ENCODE peak calls at places on chromosomes 12 and 14, in five cellular contexts. N is right lobe of liver; D is esophagus squamous epithelium; U is lung; T is CD8-positive, alpha-beta T cell. A is an unnamed sample.

GRCh38 chr12:74033531-74033930 is 504.1 kb upstream of the ATXN7L3B start:
- DNase-seq in N (no peak), D (no peak), U (no peak), T (no peak), A (no peak)

GRCh38 chr12:25269701-25270100 is 19.0 kb upstream of the KRAS start:
- DNase-seq in N (no peak), D (no peak), U (no peak), T (no peak), A (no peak)

GRCh38 chr12:52686063-52686462 is 5.9 kb upstream of the KRT1 start:
- DNase-seq in N (no peak), D (no peak), U (no peak), T (no peak), A (no peak)

GRCh38 chr12:29286081-29286800 is 94.7 kb downstream of the ERGIC2 start:
- DNase-seq in N (no peak), D (no peak), U (no peak), T (no peak), A (no peak)

GRCh38 chr12:4030938-4031702 is 157.9 kb upstream of the PARP11 start:
- DNase-seq in N (peak; percentile 75), D (peak; percentile 24), U (peak; percentile 92), T (peak; percentile 70), A (peak; percentile 70)

GRCh38 chr12:75545636-75546035 is 34.2 kb upstream of the KRR1 start:
- DNase-seq in N (no peak), D (no peak), U (no peak), T (no peak), A (no peak)

GRCh38 chr12:54357802-54358619 is 6.3 kb downstream of the GPR84 start:
- DNase-seq in N (no peak), D (no peak), U (no peak), T (peak; percentile 41), A (no peak)

GRCh38 chr12:130826151-130826801 is 12.8 kb downstream of the STX2 start:
- DNase-seq in N (no peak), D (no peak), U (peak; percentile 62), T (peak; percentile 79), A (peak; percentile 64)

GRCh38 chr14:34368971-34369665 is 92.9 kb downstream of the SPTSSA start:
- DNase-seq in N (no peak), D (no peak), U (no peak), T (no peak), A (no peak)

GRCh38 chr12:3099146-3099545 is 22.0 kb downstream of the TSPAN9 start:
- DNase-seq in N (no peak), D (no peak), U (no peak), T (no peak), A (no peak)

GRCh38 chr12:121441555-121441954 is 41.6 kb downstream of the RNF34 start:
- DNase-seq in N (no peak), D (no peak), U (no peak), T (no peak), A (no peak)

GRCh38 chr12:49233842-49234526 is 30.9 kb upstream of the TUBA1C start:
- DNase-seq in N (peak; percentile 65), D (peak; percentile 55), U (peak; percentile 74), T (no peak), A (no peak)

GRCh38 chr12:6570264-6570887 is 2.3 kb upstream of the NOP2 start:
- DNase-seq in N (no peak), D (no peak), U (no peak), T (peak; percentile 40), A (no peak)

GRCh38 chr14:54085137-54085810 is 128.6 kb upstream of the BMP4 start:
- DNase-seq in N (no peak), D (no peak), U (no peak), T (no peak), A (no peak)

GRCh38 chr12:53989227-53990113 is 4.5 kb downstream of the HOXC10 start:
- DNase-seq in N (no peak), D (no peak), U (no peak), T (no peak), A (no peak)

GRCh38 chr14:68140111-68140741 is 320.6 kb downstream of the RAD51B start:
- DNase-seq in N (no peak), D (no peak), U (peak; percentile 44), T (no peak), A (no peak)

GRCh38 chr14:68141531-68142088 is 322.0 kb downstream of the RAD51B start:
- DNase-seq in N (no peak), D (no peak), U (no peak), T (no peak), A (no peak)

GRCh38 chr14:68140801-68141200 is 321.2 kb downstream of the RAD51B start:
- DNase-seq in N (no peak), D (no peak), U (no peak), T (no peak), A (no peak)

GRCh38 chr14:68137704-68138619 is 318.4 kb downstream of the RAD51B start:
- DNase-seq in N (no peak), D (no peak), U (peak; percentile 38), T (no peak), A (peak; percentile 64)

DNA sequence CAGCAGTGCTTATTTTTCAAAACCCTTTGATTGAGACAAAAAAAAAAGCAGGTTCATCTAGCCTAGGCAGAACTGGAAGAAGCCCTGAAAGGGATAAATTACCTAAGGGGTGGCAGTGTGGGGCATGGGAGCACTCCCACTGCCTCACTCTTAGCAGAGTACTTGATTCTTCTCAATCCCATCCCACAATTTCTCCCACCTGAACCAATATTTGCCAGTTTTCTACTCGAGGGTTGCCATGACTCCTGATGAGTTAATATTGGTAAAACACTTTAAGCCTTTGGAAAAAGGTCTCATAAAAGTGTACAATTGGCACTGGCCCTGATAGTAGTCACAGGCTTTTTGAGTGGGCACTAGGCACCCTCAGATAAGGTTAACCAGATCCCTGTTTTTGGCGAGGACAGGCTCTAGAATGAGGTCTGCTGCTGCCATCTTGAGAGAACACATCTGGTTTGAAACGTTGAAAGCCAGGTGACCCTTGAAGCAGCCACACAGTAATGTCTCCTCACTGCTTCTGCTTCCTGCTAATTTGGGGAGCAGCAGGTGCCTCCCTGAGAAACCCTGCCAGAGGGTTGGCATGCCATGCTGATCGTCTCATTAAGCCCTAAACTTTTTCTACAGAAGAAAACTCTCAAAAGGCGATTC is 320.0 kb downstream of the RAD51B start:
- DNase-seq in N (no peak), D (no peak), U (no peak), T (no peak), A (no peak)
- H3K4me1 ChIP-seq in N (peaks cover 8% of the 10 kb centered on the region), D (peaks cover 53% of the 10 kb centered on the region), U (peaks cover 10% of the 10 kb centered on the region), T (peaks cover 11% of the 10 kb centered on the region), A (no peaks in the 10 kb centered on the region)

GRCh38 chr14:90062852-90063539 is 1.2 kb downstream of the KCNK13 start:
- DNase-seq in N (no peak), D (no peak), U (no peak), T (no peak), A (no peak)
- H3K27me3 ChIP-seq in N (peaks cover 12% of the 10 kb centered on the region), D (peaks cover 13% of the 10 kb centered on the region), U (peaks cover 14% of the 10 kb centered on the region), T (peaks cover 9% of the 10 kb centered on the region), A (peaks cover 33% of the 10 kb centered on the region)

DNA sequence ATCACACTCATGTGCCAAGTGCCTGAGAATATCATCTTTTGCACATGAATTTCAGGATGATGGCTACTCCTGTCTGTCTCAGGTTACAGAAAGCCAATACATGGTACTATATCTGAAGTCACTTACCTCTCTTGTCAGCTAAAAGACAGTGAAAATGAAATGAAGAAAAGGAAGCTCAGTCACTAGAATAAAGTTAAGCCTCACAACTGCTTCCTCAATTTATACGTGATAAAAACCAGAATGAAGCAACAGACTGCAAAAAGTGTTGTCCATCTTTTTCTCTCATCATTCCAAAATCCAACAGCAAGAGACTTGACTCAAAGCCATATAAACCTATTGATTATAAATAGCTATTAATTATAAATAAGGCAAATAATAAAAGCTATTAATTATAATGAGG is 10.2 kb downstream of the NIN start:
- DNase-seq in N (no peak), D (no peak), U (no peak), T (no peak), A (no peak)
- H3K4me1 ChIP-seq in N (peaks cover 14% of the 10 kb centered on the region), D (peaks cover 27% of the 10 kb centered on the region), U (peaks cover 10% of the 10 kb centered on the region), T (peaks cover 84% of the 10 kb centered on the region), A (peaks cover 7% of the 10 kb centered on the region)

DNA sequence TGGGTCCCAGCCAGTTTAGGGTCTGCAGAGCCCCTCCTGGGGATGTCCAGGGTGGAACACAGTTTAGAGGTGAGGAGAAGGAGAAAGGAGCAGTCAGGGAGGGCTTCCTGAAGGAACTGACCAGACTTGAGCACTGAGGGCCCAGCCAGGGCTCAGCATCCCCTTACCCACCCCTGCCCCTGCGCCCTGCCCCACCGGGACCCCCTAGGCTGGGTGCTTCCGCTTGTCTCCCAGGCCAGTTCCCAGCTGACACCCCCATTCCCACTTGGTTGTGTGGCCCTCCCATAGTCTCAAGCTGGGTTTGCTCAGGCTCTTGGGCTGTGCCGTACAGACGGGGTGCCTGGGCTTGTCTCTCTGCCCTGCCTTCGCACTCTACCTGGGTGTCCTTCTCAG is 26.3 kb upstream of the KIF26A start:
- DNase-seq in N (peak; percentile 31), D (no peak), U (no peak), T (no peak), A (no peak)
- H3K27me3 ChIP-seq in N (no peaks in the 10 kb centered on the region), D (no peaks in the 10 kb centered on the region), U (no peaks in the 10 kb centered on the region), T (no peaks in the 10 kb centered on the region), A (peaks cover 3% of the 10 kb centered on the region)

DNA sequence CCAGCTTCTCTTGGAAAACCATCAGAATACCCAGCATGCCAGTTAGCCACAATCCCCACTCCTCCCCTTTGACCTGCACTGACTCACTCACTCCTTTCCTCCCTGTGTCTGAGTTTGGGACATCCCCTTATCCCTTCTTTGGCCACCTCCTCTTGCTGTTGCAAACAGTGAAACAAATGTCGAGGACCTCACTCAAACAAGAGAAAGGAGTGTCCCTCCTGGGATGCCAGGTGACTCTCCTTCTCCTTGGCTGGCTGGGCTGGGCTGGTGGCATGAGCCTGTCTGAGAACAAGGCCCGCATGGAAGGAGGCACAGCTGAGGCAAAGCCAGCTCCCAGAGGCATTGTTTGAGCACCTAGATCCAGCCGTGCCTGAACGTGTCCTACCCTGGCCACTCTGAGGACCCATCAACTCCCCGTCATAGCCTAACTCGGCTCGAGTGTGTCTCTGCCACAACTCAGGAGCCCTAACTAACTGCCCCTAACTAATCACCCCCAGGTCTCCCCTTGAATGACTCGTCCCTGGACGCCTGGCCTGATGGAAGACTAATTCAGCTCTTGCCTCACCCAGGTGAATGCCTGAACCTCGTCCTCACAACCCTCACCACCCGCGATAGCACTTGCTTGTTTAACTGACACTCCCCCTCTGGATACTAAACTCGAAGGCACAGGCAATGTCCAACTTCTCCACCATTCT is 43.0 kb downstream of the NCOR2 start:
- DNase-seq in N (no peak), D (no peak), U (no peak), T (no peak), A (no peak)
- H3K4me1 ChIP-seq in N (peaks cover 13% of the 10 kb centered on the region), D (peaks cover 37% of the 10 kb centered on the region), U (peaks cover 30% of the 10 kb centered on the region), T (peaks cover 4% of the 10 kb centered on the region), A (no peaks in the 10 kb centered on the region)

GRCh38 chr14:98163285-98163741 is 1108.7 kb downstream of the BCL11B start:
- DNase-seq in N (no peak), D (no peak), U (no peak), T (no peak), A (no peak)

GRCh38 chr14:98167253-98167652 is 1104.7 kb downstream of the BCL11B start:
- DNase-seq in N (no peak), D (no peak), U (no peak), T (no peak), A (no peak)

GRCh38 chr14:98161366-98161765 is 1110.6 kb downstream of the BCL11B start:
- DNase-seq in N (no peak), D (no peak), U (no peak), T (no peak), A (no peak)

GRCh38 chr14:98160901-98161300 is 1111.1 kb downstream of the BCL11B start:
- DNase-seq in N (no peak), D (no peak), U (no peak), T (no peak), A (no peak)

GRCh38 chr14:98162829-98163228 is 1109.2 kb downstream of the BCL11B start:
- DNase-seq in N (no peak), D (no peak), U (no peak), T (no peak), A (no peak)
- H3K27me3 ChIP-seq in N (no peaks in the 10 kb centered on the region), D (no peaks in the 10 kb centered on the region), U (peaks cover 3% of the 10 kb centered on the region), T (no peaks in the 10 kb centered on the region), A (no peaks in the 10 kb centered on the region)

GRCh38 chr14:77046706-77047105 is 18.2 kb upstream of the IRF2BPL start:
- DNase-seq in N (no peak), D (no peak), U (no peak), T (no peak), A (no peak)
- H3K4me1 ChIP-seq in N (peaks cover 66% of the 10 kb centered on the region), D (peaks cover 57% of the 10 kb centered on the region), U (peaks cover 31% of the 10 kb centered on the region), T (peaks cover 35% of the 10 kb centered on the region), A (no peaks in the 10 kb centered on the region)